ENCODE peak calls at places on chromosomes 3 and 15, in seven cellular contexts. T is tibial artery, B is epithelial cell of proximal tubule, F is GM06990, W is lower leg skin, Q is prostate gland, E is AG10803. C is an unnamed sample.

GRCh38 chr15:55494927-55495326 is 13.1 kb downstream of the DNAAF4 start:
- DNase-seq in F (no peak), W (no peak), B (no peak), T (no peak), Q (no peak), E (no peak), C (no peak)

GRCh38 chr3:87120850-87121249 is 106.3 kb upstream of the CHMP2B start:
- DNase-seq in F (no peak), B (no peak), W (no peak), T (no peak), Q (no peak), E (no peak), C (no peak)

GRCh38 chr15:37698679-37699078 is 235.8 kb upstream of the TMCO5A start:
- DNase-seq in W (no peak), T (no peak), E (peak; percentile 3), B (no peak), F (no peak), Q (no peak), C (peak; percentile 21)

GRCh38 chr3:11482024-11482423 is 161.7 kb downstream of the VGLL4 start:
- DNase-seq in F (no peak), B (no peak), W (no peak), T (peak; percentile 75), Q (no peak), E (no peak), C (peak; percentile 37)

GRCh38 chr3:13867727-13868126 is 12.1 kb downstream of the WNT7A start:
- DNase-seq in F (no peak), B (no peak), E (no peak), T (no peak), Q (no peak), W (no peak), C (no peak)

GRCh38 chr15:39124925-39125625 is 455.8 kb upstream of the THBS1 start:
- DNase-seq in Q (no peak), W (no peak), F (no peak), B (no peak), E (no peak), T (no peak), C (peak; percentile 47)

GRCh38 chr15:39850436-39850835 is 67.8 kb upstream of the FSIP1 start:
- DNase-seq in F (no peak), E (no peak), W (no peak), T (no peak), B (no peak), Q (no peak), C (no peak)

GRCh38 chr3:148066787-148067186 is 630.9 kb upstream of the AGTR1 start:
- DNase-seq in F (no peak), B (no peak), E (no peak), W (no peak), T (no peak), Q (no peak), C (no peak)

GRCh38 chr15:100635406-100636071 is 33.1 kb downstream of the ASB7 start:
- DNase-seq in E (no peak), W (no peak), T (no peak), F (no peak), Q (no peak), B (no peak), C (no peak)

GRCh38 chr15:56693761-56694160 is 39.5 kb downstream of the ZNF280D start:
- DNase-seq in B (no peak), Q (no peak), T (no peak), W (no peak), F (no peak), E (peak; percentile 55), C (peak; percentile 7)

GRCh38 chr3:69791919-69792399 is 52.7 kb downstream of the MITF start:
- DNase-seq in T (no peak), E (peak; percentile 37), B (no peak), Q (no peak), F (no peak), W (no peak), C (peak; percentile 77)
- TF ChIP-seq CTCF in T (peak; percentile 67), E (peak; percentile 66), B (peak; percentile 66), Q (peak; percentile 49), F (peak; percentile 3), W (no peak), C (peak; percentile 72)

GRCh38 chr3:132660745-132661067 is 577 bp downstream of the UBA5 start:
- DNase-seq in Q (no peak), B (no peak), W (peak; percentile 52), E (peak; percentile 15), T (no peak), F (no peak), C (peak; percentile 33)

GRCh38 chr3:132659370-132660055 is at the start of gene ACAD11:
- DNase-seq in B (no peak), W (peak; percentile 93), T (peak; percentile 83), F (peak; percentile 76), Q (peak; percentile 69), E (peak; percentile 66), C (peak; percentile 70)

GRCh38 chr3:132661120-132661519 is 991 bp downstream of the UBA5 start:
- DNase-seq in Q (no peak), W (no peak), B (no peak), F (no peak), T (no peak), E (no peak), C (no peak)

GRCh38 chr3:132659000-132659369 is 624 bp downstream of the ACAD11 start:
- DNase-seq in E (no peak), T (no peak), W (peak; percentile 72), B (no peak), F (no peak), Q (no peak), C (no peak)

GRCh38 chr3:132660056-132660744 is at the start of gene UBA5:
- DNase-seq in B (no peak), F (peak; percentile 87), E (peak; percentile 63), W (peak; percentile 93), T (peak; percentile 58), Q (peak; percentile 49), C (peak; percentile 60)
- H3K4me3 ChIP-seq in B (peak within 1 kb of the TSS; percentile 89), F (peak within 1 kb of the TSS; percentile 95), E (peak within 1 kb of the TSS; percentile 78), W (peak within 1 kb of the TSS; percentile 90), T (peak within 1 kb of the TSS; percentile 85), Q (peak within 1 kb of the TSS; percentile 75), C (peak within 1 kb of the TSS; percentile 71)

GRCh38 chr3:52769786-52770445 is 824 bp downstream of the NEK4 start:
- DNase-seq in E (no peak), F (no peak), T (no peak), B (no peak), Q (no peak), W (peak; percentile 63), C (peak; percentile 11)

GRCh38 chr3:52771334-52771681 is 568 bp upstream of the NEK4 start:
- DNase-seq in W (no peak), T (no peak), E (no peak), Q (no peak), B (no peak), F (no peak), C (no peak)

GRCh38 chr3:52771702-52772101 is 962 bp upstream of the NEK4 start:
- DNase-seq in E (no peak), F (no peak), B (no peak), W (peak; percentile 59), T (no peak), Q (no peak), C (no peak)

GRCh38 chr3:52773361-52774065 is 2.8 kb upstream of the NEK4 start:
- DNase-seq in B (no peak), E (no peak), F (no peak), T (no peak), Q (no peak), W (peak; percentile 66), C (no peak)

DNA sequence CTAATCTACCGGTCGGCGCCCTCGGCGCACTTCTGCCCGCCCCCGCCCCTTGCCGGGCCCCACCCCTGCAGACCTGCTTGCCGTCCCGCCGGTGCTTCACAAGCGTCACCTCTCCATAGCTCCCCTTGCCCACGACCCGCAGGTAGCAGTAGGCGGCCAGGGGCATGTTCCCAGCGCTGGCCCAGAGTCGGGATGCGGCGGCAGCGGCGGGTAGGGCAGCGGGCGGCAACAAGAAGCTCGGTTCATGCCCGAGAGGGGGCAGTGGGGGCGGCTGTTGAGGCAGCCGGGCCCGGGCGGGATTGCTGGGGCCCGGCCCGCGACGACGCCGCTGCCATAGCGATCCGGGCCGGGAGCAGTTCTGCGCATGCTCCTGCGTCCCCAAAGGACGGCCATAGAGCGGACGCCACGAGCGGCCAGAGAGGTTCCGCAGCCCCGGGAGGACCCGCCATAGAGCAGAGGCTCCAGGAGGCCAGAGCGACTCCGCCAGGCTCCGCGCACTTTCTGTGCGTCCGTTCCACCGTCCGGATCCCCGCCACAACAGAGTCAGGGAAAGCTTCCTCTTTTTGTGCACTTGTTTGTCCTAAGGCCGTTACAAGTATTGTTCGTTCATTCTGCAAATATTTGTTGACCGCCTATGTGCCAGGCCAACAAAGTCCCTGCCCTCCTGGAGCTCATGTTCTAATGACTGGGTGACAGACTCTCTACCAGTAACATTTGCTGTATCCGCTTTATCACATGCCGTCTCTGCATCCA is at the start of gene NEK4:
- DNase-seq in E (peak; percentile 86), Q (peak; percentile 90), F (peak; percentile 93), B (peak; percentile 7), W (peak; percentile 98), T (peak; percentile 90), C (peak; percentile 84)
- TF ChIP-seq CTCF in E (peak; percentile 1), Q (no peak), F (no peak), B (no peak), W (no peak), T (peak; percentile 13), C (no peak)

GRCh38 chr3:100994187-100994586 is 966 bp upstream of the ABI3BP start:
- DNase-seq in E (no peak), F (no peak), Q (no peak), B (no peak), W (no peak), T (no peak), C (no peak)

GRCh38 chr3:100994809-100995208 is 1.6 kb upstream of the ABI3BP start:
- DNase-seq in B (no peak), W (no peak), F (no peak), E (no peak), T (no peak), Q (no peak), C (no peak)

GRCh38 chr3:100988080-100988479 is 5.1 kb downstream of the ABI3BP start:
- DNase-seq in E (no peak), W (no peak), B (no peak), Q (peak; percentile 37), T (no peak), F (no peak), C (no peak)

GRCh38 chr3:100993309-100993708 is at the start of gene ABI3BP:
- DNase-seq in Q (no peak), W (peak; percentile 91), T (peak; percentile 86), B (no peak), E (peak; percentile 87), F (no peak), C (peak; percentile 94)

DNA sequence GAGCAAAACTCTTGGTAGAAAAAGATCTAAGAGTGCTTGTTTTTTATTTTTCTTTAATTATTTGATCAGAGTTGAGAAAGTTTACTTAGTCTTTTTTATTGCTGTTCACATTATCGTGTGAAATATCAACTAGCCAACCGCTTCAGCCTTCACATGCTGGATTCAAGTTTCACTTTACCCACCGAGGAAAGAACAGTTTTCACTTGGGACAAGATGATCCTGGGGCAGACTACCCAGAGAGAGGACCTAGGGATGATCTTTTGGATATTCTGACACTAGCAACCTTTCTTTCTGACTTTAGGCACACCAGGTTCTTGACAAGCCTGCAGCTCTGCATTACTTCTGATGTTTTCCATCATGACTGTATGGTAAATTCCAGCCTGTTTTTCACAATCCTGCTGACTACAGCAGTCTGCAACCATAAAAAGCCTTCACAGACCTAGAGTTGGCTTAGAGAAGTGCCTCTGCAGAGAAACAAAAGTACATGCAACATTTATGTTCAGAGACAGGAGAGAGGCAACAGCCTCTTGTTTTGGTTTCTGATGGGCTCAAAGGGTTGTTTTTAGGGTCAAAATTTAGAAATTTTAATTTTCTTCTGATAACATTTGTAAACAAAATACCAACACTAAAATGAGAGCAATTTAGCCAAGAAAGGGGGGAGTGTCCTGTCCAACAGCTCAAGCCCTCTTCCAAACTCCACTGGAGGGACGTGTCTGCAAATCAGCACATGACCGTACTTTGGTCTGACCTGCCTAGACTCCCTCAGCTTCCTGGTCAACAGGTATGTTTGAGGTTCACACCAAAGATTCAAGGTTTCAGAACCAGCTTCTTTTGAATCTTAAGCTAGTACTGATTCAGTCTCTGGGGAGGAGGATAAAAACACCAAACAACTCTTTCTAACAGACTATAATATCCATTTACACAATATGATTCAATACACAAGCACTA is 861 bp downstream of the ABI3BP start:
- DNase-seq in W (no peak), B (peak; percentile 43), T (no peak), Q (peak; percentile 19), E (peak; percentile 62), F (no peak), C (peak; percentile 77)
- H3K4me3 ChIP-seq in W (peak overlapping the region; percentile 4), B (peak overlapping the region; percentile 54), T (peak overlapping the region; percentile 45), Q (peak overlapping the region; percentile 15), E (peak overlapping the region; percentile 56), F (no peak overlapping the region), C (peak overlapping the region; percentile 58)

C was measured in fibroblast of mammary gland.